ENCODE peak calls at places on chromosomes 12 and 14, in ten cellular contexts. P is nephron progenitor cell; H is glomerular endothelial cell; V is left ventricle myocardium superior; F is stimulated activated CD8-positive, alpha-beta memory T cell treated with anti-CD3 and anti-CD28 coated beads, Interleukin-7, amount 100 ng/mL, for 1 hour; S is T-helper 9 cell; G is naive thymus-derived CD8-positive, alpha-beta T cell; L is CD8-positive, alpha-beta T cell; T is COR-L47; R is mammary epithelial cell. O is an unnamed sample.

GRCh38 chr12:70367268-70368141 is 1.4 kb downstream of the KCNMB4 start:
- DNase-seq in P (no peak), H (no peak), V (no peak), F (no peak), S (no peak), G (no peak), L (no peak), T (no peak), R (peak; percentile 19), O (no peak)

GRCh38 chr12:43795716-43796282 is 10.3 kb downstream of the TWF1 start:
- DNase-seq in P (no peak), H (no peak), V (no peak), F (no peak), S (no peak), G (no peak), L (no peak), T (no peak), R (no peak), O (no peak)

GRCh38 chr12:33588725-33589405 is 149.2 kb upstream of the SYT10 start:
- DNase-seq in P (no peak), H (no peak), V (no peak), F (no peak), S (no peak), G (no peak), L (no peak), T (no peak), R (no peak), O (no peak)

GRCh38 chr12:102498471-102498870 is 18.1 kb upstream of the IGF1 start:
- DNase-seq in P (no peak), H (no peak), V (no peak), F (no peak), S (no peak), G (no peak), L (no peak), T (no peak), R (no peak), O (no peak)

GRCh38 chr12:131989021-131989420 is 39.3 kb downstream of the EP400 start:
- DNase-seq in P (no peak), H (no peak), V (no peak), F (no peak), S (no peak), G (no peak), L (no peak), T (no peak), R (no peak), O (no peak)

GRCh38 chr14:74065746-74066575 is 18.3 kb downstream of the ALDH6A1 start:
- DNase-seq in P (no peak), H (no peak), V (no peak), F (no peak), S (no peak), G (no peak), L (no peak), T (no peak), R (peak; percentile 6), O (no peak)

GRCh38 chr12:4353785-4354208 is 25.7 kb downstream of the FGF23 start:
- DNase-seq in P (peak; percentile 5), H (no peak), V (no peak), F (no peak), S (peak; percentile 36), G (peak; percentile 24), L (no peak), T (no peak), R (peak; percentile 11), O (peak; percentile 16)

GRCh38 chr12:17928708-17929366 is 161.2 kb downstream of the RERGL start:
- DNase-seq in P (no peak), H (peak; percentile 79), V (no peak), F (no peak), S (no peak), G (no peak), L (no peak), T (peak; percentile 22), R (peak; percentile 79), O (no peak)

GRCh38 chr12:124210991-124211577 is 83.8 kb upstream of the RFLNA start:
- DNase-seq in P (no peak), H (no peak), V (no peak), F (no peak), S (no peak), G (no peak), L (no peak), T (no peak), R (no peak), O (no peak)

GRCh38 chr12:97313471-97314190 is 149.0 kb upstream of the RMST start:
- DNase-seq in P (no peak), H (no peak), V (no peak), F (no peak), S (no peak), G (no peak), L (no peak), T (no peak), R (no peak), O (no peak)

GRCh38 chr12:26878661-26879119 is 45.7 kb upstream of the ITPR2 start:
- DNase-seq in P (no peak), H (peak; percentile 58), V (peak; percentile 89), F (no peak), S (no peak), G (no peak), L (no peak), T (peak; percentile 75), R (no peak), O (peak; percentile 10)

GRCh38 chr14:67285876-67286452 is 44.7 kb downstream of the PALS1 start:
- DNase-seq in P (no peak), H (peak; percentile 31), V (no peak), F (no peak), S (no peak), G (no peak), L (no peak), T (peak; percentile 53), R (peak; percentile 11), O (peak; percentile 36)